ENCODE peak calls at places on chromosomes 2 and 18, in eight cellular contexts. One of them, this sample, is unnamed.

GRCh38 chr18:67553471-67553870 is 37.0 kb upstream of the DSEL start:
- DNase-seq in endothelial cell of umbilical vein: peak; percentile 65
- DNase-seq in left ventricle myocardium inferior: no peak
- DNase-seq in ovary: no peak
- DNase-seq in body of pancreas: no peak
- DNase-seq in Peyer's patch: no peak
- DNase-seq in left lung: no peak
- DNase-seq in cardiac muscle cell: no peak
- DNase-seq in this sample: no peak

GRCh38 chr2:164910091-164910899 is 45.0 kb downstream of the SLC38A11 start:
- DNase-seq in cardiac muscle cell: no peak
- DNase-seq in ovary: no peak
- DNase-seq in endothelial cell of umbilical vein: peak; percentile 88
- DNase-seq in left lung: no peak
- DNase-seq in left ventricle myocardium inferior: no peak
- DNase-seq in body of pancreas: peak; percentile 91
- DNase-seq in Peyer's patch: peak; percentile 69
- DNase-seq in this sample: peak; percentile 50

GRCh38 chr2:236359426-236359825 is 95.2 kb upstream of the ASB18 start:
- DNase-seq in Peyer's patch: no peak
- DNase-seq in body of pancreas: no peak
- DNase-seq in left lung: no peak
- DNase-seq in endothelial cell of umbilical vein: no peak
- DNase-seq in ovary: no peak
- DNase-seq in cardiac muscle cell: no peak
- DNase-seq in left ventricle myocardium inferior: no peak
- DNase-seq in this sample: no peak

GRCh38 chr2:33312389-33312788 is 164.1 kb upstream of the RASGRP3 start:
- DNase-seq in endothelial cell of umbilical vein: no peak
- DNase-seq in Peyer's patch: no peak
- DNase-seq in left lung: no peak
- DNase-seq in left ventricle myocardium inferior: no peak
- DNase-seq in ovary: no peak
- DNase-seq in cardiac muscle cell: no peak
- DNase-seq in body of pancreas: no peak
- DNase-seq in this sample: no peak

GRCh38 chr2:21812766-21813165 is 689.0 kb downstream of the TDRD15 start:
- DNase-seq in left ventricle myocardium inferior: no peak
- DNase-seq in body of pancreas: no peak
- DNase-seq in endothelial cell of umbilical vein: no peak
- DNase-seq in Peyer's patch: no peak
- DNase-seq in ovary: no peak
- DNase-seq in left lung: no peak
- DNase-seq in cardiac muscle cell: no peak
- DNase-seq in this sample: no peak

GRCh38 chr2:86489542-86489941 is 48.4 kb downstream of the KDM3A start:
- DNase-seq in Peyer's patch: no peak
- DNase-seq in endothelial cell of umbilical vein: no peak
- DNase-seq in left lung: no peak
- DNase-seq in left ventricle myocardium inferior: no peak
- DNase-seq in ovary: no peak
- DNase-seq in cardiac muscle cell: no peak
- DNase-seq in body of pancreas: no peak
- DNase-seq in this sample: no peak

GRCh38 chr18:59325965-59326364 is 7.5 kb upstream of the CPLX4 start:
- DNase-seq in left ventricle myocardium inferior: no peak
- DNase-seq in endothelial cell of umbilical vein: no peak
- DNase-seq in ovary: no peak
- DNase-seq in left lung: no peak
- DNase-seq in cardiac muscle cell: no peak
- DNase-seq in Peyer's patch: no peak
- DNase-seq in body of pancreas: no peak
- DNase-seq in this sample: no peak

GRCh38 chr2:191933307-191934105 is 86.6 kb upstream of the CAVIN2 start:
- DNase-seq in left ventricle myocardium inferior: no peak
- DNase-seq in Peyer's patch: peak; percentile 51
- DNase-seq in ovary: no peak
- DNase-seq in left lung: no peak
- DNase-seq in endothelial cell of umbilical vein: peak; percentile 33
- DNase-seq in body of pancreas: peak; percentile 23
- DNase-seq in cardiac muscle cell: no peak
- DNase-seq in this sample: peak; percentile 35

GRCh38 chr2:9205963-9206948 is at the start of gene ASAP2:
- DNase-seq in cardiac muscle cell: peak; percentile 85
- DNase-seq in Peyer's patch: peak; percentile 80
- DNase-seq in left ventricle myocardium inferior: peak; percentile 73
- DNase-seq in left lung: peak; percentile 93
- DNase-seq in body of pancreas: peak; percentile 66
- DNase-seq in endothelial cell of umbilical vein: peak; percentile 70
- DNase-seq in ovary: peak; percentile 84
- DNase-seq in this sample: no peak

GRCh38 chr2:147101906-147102790 is 742.7 kb upstream of the ACVR2A start:
- DNase-seq in left lung: no peak
- DNase-seq in left ventricle myocardium inferior: no peak
- DNase-seq in ovary: no peak
- DNase-seq in cardiac muscle cell: peak; percentile 42
- DNase-seq in body of pancreas: no peak
- DNase-seq in Peyer's patch: no peak
- DNase-seq in endothelial cell of umbilical vein: no peak
- DNase-seq in this sample: no peak

GRCh38 chr2:216194561-216194960 is 85.4 kb downstream of the XRCC5 start:
- DNase-seq in endothelial cell of umbilical vein: no peak
- DNase-seq in left lung: no peak
- DNase-seq in Peyer's patch: no peak
- DNase-seq in cardiac muscle cell: no peak
- DNase-seq in body of pancreas: no peak
- DNase-seq in left ventricle myocardium inferior: no peak
- DNase-seq in ovary: no peak
- DNase-seq in this sample: no peak

GRCh38 chr18:35121038-35121437 is 79.8 kb downstream of the MAPRE2 start:
- DNase-seq in left ventricle myocardium inferior: no peak
- DNase-seq in body of pancreas: no peak
- DNase-seq in ovary: no peak
- DNase-seq in Peyer's patch: no peak
- DNase-seq in left lung: no peak
- DNase-seq in endothelial cell of umbilical vein: no peak
- DNase-seq in cardiac muscle cell: no peak
- DNase-seq in this sample: no peak

GRCh38 chr18:35118641-35119040 is 77.4 kb downstream of the MAPRE2 start:
- DNase-seq in cardiac muscle cell: no peak
- DNase-seq in endothelial cell of umbilical vein: no peak
- DNase-seq in ovary: no peak
- DNase-seq in left ventricle myocardium inferior: no peak
- DNase-seq in Peyer's patch: no peak
- DNase-seq in body of pancreas: no peak
- DNase-seq in left lung: no peak
- DNase-seq in this sample: no peak

GRCh38 chr18:35121531-35121930 is 80.3 kb downstream of the MAPRE2 start:
- DNase-seq in cardiac muscle cell: no peak
- DNase-seq in body of pancreas: no peak
- DNase-seq in left ventricle myocardium inferior: no peak
- DNase-seq in ovary: no peak
- DNase-seq in left lung: no peak
- DNase-seq in Peyer's patch: no peak
- DNase-seq in endothelial cell of umbilical vein: no peak
- DNase-seq in this sample: no peak

GRCh38 chr18:35123811-35124210 is 82.6 kb downstream of the MAPRE2 start:
- DNase-seq in body of pancreas: no peak
- DNase-seq in endothelial cell of umbilical vein: no peak
- DNase-seq in left ventricle myocardium inferior: no peak
- DNase-seq in cardiac muscle cell: no peak
- DNase-seq in left lung: no peak
- DNase-seq in Peyer's patch: no peak
- DNase-seq in ovary: no peak
- DNase-seq in this sample: no peak

GRCh38 chr18:35122586-35123224 is 81.5 kb downstream of the MAPRE2 start:
- DNase-seq in cardiac muscle cell: no peak
- DNase-seq in endothelial cell of umbilical vein: no peak
- DNase-seq in left lung: no peak
- DNase-seq in left ventricle myocardium inferior: no peak
- DNase-seq in body of pancreas: no peak
- DNase-seq in ovary: no peak
- DNase-seq in Peyer's patch: no peak
- DNase-seq in this sample: no peak
- TF ChIP-seq CTCF in cardiac muscle cell: peak; percentile 15
- TF ChIP-seq CTCF in endothelial cell of umbilical vein: no peak
- TF ChIP-seq CTCF in left lung: no peak
- TF ChIP-seq CTCF in left ventricle myocardium inferior: peak; percentile 51
- TF ChIP-seq CTCF in body of pancreas: no peak
- TF ChIP-seq CTCF in ovary: no peak
- TF ChIP-seq CTCF in Peyer's patch: no peak
- TF ChIP-seq CTCF in this sample: peak; percentile 17

GRCh38 chr2:149164827-149165226 is 126.3 kb downstream of the LYPD6B start:
- DNase-seq in left ventricle myocardium inferior: no peak
- DNase-seq in cardiac muscle cell: no peak
- DNase-seq in endothelial cell of umbilical vein: no peak
- DNase-seq in body of pancreas: no peak
- DNase-seq in left lung: no peak
- DNase-seq in Peyer's patch: no peak
- DNase-seq in ovary: no peak
- DNase-seq in this sample: no peak
- H3K4me3 ChIP-seq in left ventricle myocardium inferior: no peak overlapping the region
- H3K4me3 ChIP-seq in cardiac muscle cell: no peak overlapping the region
- H3K4me3 ChIP-seq in endothelial cell of umbilical vein: no peak overlapping the region
- H3K4me3 ChIP-seq in body of pancreas: no peak overlapping the region
- H3K4me3 ChIP-seq in left lung: no peak overlapping the region
- H3K4me3 ChIP-seq in Peyer's patch: no peak overlapping the region
- H3K4me3 ChIP-seq in ovary: no peak overlapping the region
- H3K4me3 ChIP-seq in this sample: no peak overlapping the region

GRCh38 chr2:189772212-189772611 is 9.6 kb upstream of the OSGEPL1 start:
- DNase-seq in Peyer's patch: no peak
- DNase-seq in endothelial cell of umbilical vein: no peak
- DNase-seq in cardiac muscle cell: no peak
- DNase-seq in left lung: no peak
- DNase-seq in body of pancreas: no peak
- DNase-seq in ovary: no peak
- DNase-seq in left ventricle myocardium inferior: no peak
- DNase-seq in this sample: no peak

GRCh38 chr2:189770590-189771322 is 8.2 kb upstream of the OSGEPL1 start:
- DNase-seq in Peyer's patch: no peak
- DNase-seq in endothelial cell of umbilical vein: no peak
- DNase-seq in ovary: no peak
- DNase-seq in body of pancreas: no peak
- DNase-seq in left ventricle myocardium inferior: no peak
- DNase-seq in left lung: no peak
- DNase-seq in cardiac muscle cell: no peak
- DNase-seq in this sample: no peak
- H3K36me3 ChIP-seq in Peyer's patch: no peaks in the 10 kb centered on the region
- H3K36me3 ChIP-seq in endothelial cell of umbilical vein: peaks cover 32% of the 10 kb centered on the region
- H3K36me3 ChIP-seq in ovary: no peaks in the 10 kb centered on the region
- H3K36me3 ChIP-seq in body of pancreas: peaks cover 20% of the 10 kb centered on the region
- H3K36me3 ChIP-seq in left ventricle myocardium inferior: peaks cover 74% of the 10 kb centered on the region
- H3K36me3 ChIP-seq in left lung: peaks cover 3% of the 10 kb centered on the region
- H3K36me3 ChIP-seq in cardiac muscle cell: peaks cover 31% of the 10 kb centered on the region
- H3K36me3 ChIP-seq in this sample: no peaks in the 10 kb centered on the region

GRCh38 chr2:70686577-70687460 is 81.2 kb downstream of the ADD2 start:
- DNase-seq in left lung: no peak
- DNase-seq in left ventricle myocardium inferior: peak; percentile 20
- DNase-seq in ovary: no peak
- DNase-seq in Peyer's patch: no peak
- DNase-seq in endothelial cell of umbilical vein: no peak
- DNase-seq in cardiac muscle cell: peak; percentile 80
- DNase-seq in body of pancreas: no peak
- DNase-seq in this sample: no peak
- TF ChIP-seq CTCF in left lung: no peak
- TF ChIP-seq CTCF in left ventricle myocardium inferior: peak; percentile 37
- TF ChIP-seq CTCF in ovary: no peak
- TF ChIP-seq CTCF in Peyer's patch: no peak
- TF ChIP-seq CTCF in endothelial cell of umbilical vein: peak; percentile 19
- TF ChIP-seq CTCF in cardiac muscle cell: peak; percentile 76
- TF ChIP-seq CTCF in body of pancreas: peak; percentile 4
- TF ChIP-seq CTCF in this sample: peak; percentile 35

GRCh38 chr2:222423632-222424280 is 587 bp upstream of the SGPP2 start:
- DNase-seq in left lung: peak; percentile 75
- DNase-seq in Peyer's patch: no peak
- DNase-seq in body of pancreas: no peak
- DNase-seq in left ventricle myocardium inferior: no peak
- DNase-seq in cardiac muscle cell: peak; percentile 12
- DNase-seq in endothelial cell of umbilical vein: no peak
- DNase-seq in ovary: peak; percentile 11
- DNase-seq in this sample: peak; percentile 68

GRCh38 chr2:222424729-222425671 is 657 bp downstream of the SGPP2 start:
- DNase-seq in Peyer's patch: peak; percentile 57
- DNase-seq in cardiac muscle cell: peak; percentile 20
- DNase-seq in left lung: peak; percentile 85
- DNase-seq in left ventricle myocardium inferior: peak; percentile 28
- DNase-seq in endothelial cell of umbilical vein: no peak
- DNase-seq in ovary: peak; percentile 17
- DNase-seq in body of pancreas: no peak
- DNase-seq in this sample: no peak

GRCh38 chr2:222427606-222428320 is 3.4 kb downstream of the SGPP2 start:
- DNase-seq in cardiac muscle cell: no peak
- DNase-seq in ovary: no peak
- DNase-seq in left lung: no peak
- DNase-seq in endothelial cell of umbilical vein: no peak
- DNase-seq in Peyer's patch: peak; percentile 74
- DNase-seq in body of pancreas: no peak
- DNase-seq in left ventricle myocardium inferior: no peak
- DNase-seq in this sample: peak; percentile 75

GRCh38 chr2:222424281-222424728 is at the start of gene SGPP2:
- DNase-seq in endothelial cell of umbilical vein: no peak
- DNase-seq in ovary: peak; percentile 19
- DNase-seq in cardiac muscle cell: no peak
- DNase-seq in left lung: peak; percentile 89
- DNase-seq in body of pancreas: peak; percentile 35
- DNase-seq in left ventricle myocardium inferior: peak; percentile 20
- DNase-seq in Peyer's patch: peak; percentile 80
- DNase-seq in this sample: no peak

DNA sequence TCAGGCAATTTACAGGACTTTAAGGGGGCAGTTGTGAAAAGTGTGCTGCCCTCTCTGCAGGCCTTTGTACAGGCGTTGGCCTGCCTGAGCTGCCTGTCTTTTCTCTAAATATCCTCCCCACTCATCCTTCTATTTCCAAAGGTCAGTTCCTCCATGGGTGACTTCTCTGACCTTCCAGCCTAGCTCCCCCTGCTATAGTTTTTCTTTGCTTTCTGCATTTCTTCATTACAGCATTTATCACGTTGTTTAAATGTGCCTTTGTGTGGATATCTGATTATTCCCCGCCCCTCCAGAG is 2.4 kb downstream of the SGPP2 start:
- DNase-seq in endothelial cell of umbilical vein: no peak
- DNase-seq in body of pancreas: no peak
- DNase-seq in ovary: no peak
- DNase-seq in left lung: no peak
- DNase-seq in Peyer's patch: no peak
- DNase-seq in left ventricle myocardium inferior: no peak
- DNase-seq in cardiac muscle cell: no peak
- DNase-seq in this sample: no peak
- H3K4me3 ChIP-seq in endothelial cell of umbilical vein: no peak overlapping the region
- H3K4me3 ChIP-seq in body of pancreas: no peak overlapping the region
- H3K4me3 ChIP-seq in ovary: no peak overlapping the region
- H3K4me3 ChIP-seq in left lung: no peak overlapping the region
- H3K4me3 ChIP-seq in Peyer's patch: peak overlapping the region; percentile 90
- H3K4me3 ChIP-seq in left ventricle myocardium inferior: no peak overlapping the region
- H3K4me3 ChIP-seq in cardiac muscle cell: peak overlapping the region; percentile 94
- H3K4me3 ChIP-seq in this sample: no peak overlapping the region